ENCODE peak calls at places on chromosomes 1 and 21, in five cellular contexts. W, Y, I, F and M are unnamed samples. For H3K36me3, the result is how much of the 10 kb centered on the place peaks cover.

GRCh38 chr1:205849619-205850355 is at the start of gene PM20D1:
- DNase-seq in W (peak), Y (peak), I (peak), F (peak), M (peak)

GRCh38 chr1:209879539-209879938 is 51.8 kb downstream of the UTP25 start:
- DNase-seq in W (no peak), Y (no peak), I (no peak), F (peak), M (no peak)

GRCh38 chr1:117826551-117827078 is 102.8 kb downstream of the GDAP2 start:
- DNase-seq in W (no peak), Y (peak), I (no peak), F (peak), M (no peak)

GRCh38 chr1:155218854-155219591 is 10.5 kb downstream of the MTX1 start:
- DNase-seq in W (no peak), Y (peak), I (peak), F (peak), M (no peak)

GRCh38 chr1:171738921-171739320 is 2.9 kb downstream of the VAMP4 start:
- DNase-seq in W (no peak), Y (no peak), I (no peak), F (no peak), M (no peak)

GRCh38 chr1:116515702-116516101 is 55.1 kb downstream of the CD58 start:
- DNase-seq in W (no peak), Y (no peak), I (no peak), F (no peak), M (no peak)

GRCh38 chr1:194378517-194378916 is 1192.1 kb upstream of the B3GALT2 start:
- DNase-seq in W (no peak), Y (peak), I (no peak), F (no peak), M (no peak)

GRCh38 chr1:243791586-243792267 is 58.3 kb downstream of the AKT3 start:
- DNase-seq in W (no peak), Y (peak), I (no peak), F (peak), M (no peak)

GRCh38 chr1:111904478-111905218 is 84.8 kb downstream of the KCND3 start:
- DNase-seq in W (no peak), Y (no peak), I (no peak), F (no peak), M (no peak)

GRCh38 chr1:29811247-29811646 is 574.9 kb downstream of the PTPRU start:
- DNase-seq in W (no peak), Y (no peak), I (no peak), F (no peak), M (no peak)

GRCh38 chr1:224500802-224501201 is 66.2 kb upstream of the WDR26 start:
- DNase-seq in W (no peak), Y (no peak), I (no peak), F (no peak), M (no peak)

GRCh38 chr1:182460550-182460951 is 10.6 kb downstream of the RGSL1 start:
- DNase-seq in W (no peak), Y (peak), I (no peak), F (peak), M (no peak)

GRCh38 chr1:219580019-219580676 is 32.8 kb downstream of the ZC3H11B start:
- DNase-seq in W (no peak), Y (peak), I (no peak), F (no peak), M (no peak)

GRCh38 chr1:9821710-9822109 is 2.1 kb downstream of the CLSTN1 start:
- DNase-seq in W (no peak), Y (no peak), I (no peak), F (no peak), M (no peak)

GRCh38 chr1:9822490-9822889 is 1.3 kb downstream of the CLSTN1 start:
- DNase-seq in W (no peak), Y (peak), I (peak), F (no peak), M (no peak)

GRCh38 chr1:9823943-9824701 is at the start of gene CLSTN1:
- DNase-seq in W (peak), Y (peak), I (peak), F (peak), M (peak)

GRCh38 chr1:9823693-9823942 is 147 bp downstream of the CLSTN1 start:
- DNase-seq in W (no peak), Y (no peak), I (peak), F (no peak), M (no peak)

DNA sequence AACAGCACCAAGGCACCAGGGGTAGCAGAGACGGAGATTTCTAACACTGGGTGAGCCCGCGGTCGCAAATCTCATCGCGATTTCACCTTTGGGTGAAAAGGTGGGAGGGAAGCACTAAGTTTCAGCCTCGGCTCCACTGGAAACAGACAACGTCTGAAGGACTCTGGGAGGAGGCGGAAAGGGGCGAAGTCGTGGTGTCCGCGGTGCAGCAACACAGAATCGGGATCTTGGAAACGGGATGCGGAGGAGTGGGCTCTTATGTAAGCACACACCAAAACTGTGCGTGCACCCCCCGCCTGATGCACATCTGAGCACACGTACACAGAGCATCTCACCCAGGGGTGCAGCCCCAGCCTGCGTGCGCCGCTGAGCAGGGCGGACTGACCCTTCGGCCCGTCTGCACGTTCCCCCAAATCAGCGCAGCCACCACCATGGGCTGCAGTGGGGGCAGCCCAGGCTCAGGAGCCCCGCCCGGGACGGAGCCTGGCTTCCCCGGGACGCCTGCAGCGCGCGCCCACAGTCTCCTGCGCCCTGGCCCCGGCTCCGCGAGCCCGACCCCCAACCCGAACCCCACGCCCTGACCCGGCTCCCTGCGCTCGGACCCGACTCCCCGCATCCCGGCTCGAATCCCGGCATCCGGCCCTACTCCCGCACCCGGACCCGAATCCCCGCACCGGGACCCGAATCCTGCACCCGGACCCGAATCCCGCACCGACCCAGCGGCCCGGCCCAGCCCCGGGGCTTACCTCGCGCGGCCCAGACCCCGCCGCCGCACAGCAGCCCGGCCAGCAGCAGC is 670 bp downstream of the CLSTN1 start:
- DNase-seq in W (no peak), Y (no peak), I (peak), F (peak), M (no peak)
- TF ChIP-seq CTCF in W (no peak), Y (no peak), I (no peak), F (no peak), M (no peak)

GRCh38 chr1:168234846-168235547 is 9.2 kb downstream of the SFT2D2 start:
- DNase-seq in W (no peak), Y (peak), I (peak), F (peak), M (no peak)

GRCh38 chr1:168235937-168236336 is 10.1 kb downstream of the SFT2D2 start:
- DNase-seq in W (no peak), Y (no peak), I (no peak), F (no peak), M (no peak)

GRCh38 chr1:168235548-168235885 is 9.7 kb downstream of the SFT2D2 start:
- DNase-seq in W (no peak), Y (no peak), I (no peak), F (peak), M (no peak)

DNA sequence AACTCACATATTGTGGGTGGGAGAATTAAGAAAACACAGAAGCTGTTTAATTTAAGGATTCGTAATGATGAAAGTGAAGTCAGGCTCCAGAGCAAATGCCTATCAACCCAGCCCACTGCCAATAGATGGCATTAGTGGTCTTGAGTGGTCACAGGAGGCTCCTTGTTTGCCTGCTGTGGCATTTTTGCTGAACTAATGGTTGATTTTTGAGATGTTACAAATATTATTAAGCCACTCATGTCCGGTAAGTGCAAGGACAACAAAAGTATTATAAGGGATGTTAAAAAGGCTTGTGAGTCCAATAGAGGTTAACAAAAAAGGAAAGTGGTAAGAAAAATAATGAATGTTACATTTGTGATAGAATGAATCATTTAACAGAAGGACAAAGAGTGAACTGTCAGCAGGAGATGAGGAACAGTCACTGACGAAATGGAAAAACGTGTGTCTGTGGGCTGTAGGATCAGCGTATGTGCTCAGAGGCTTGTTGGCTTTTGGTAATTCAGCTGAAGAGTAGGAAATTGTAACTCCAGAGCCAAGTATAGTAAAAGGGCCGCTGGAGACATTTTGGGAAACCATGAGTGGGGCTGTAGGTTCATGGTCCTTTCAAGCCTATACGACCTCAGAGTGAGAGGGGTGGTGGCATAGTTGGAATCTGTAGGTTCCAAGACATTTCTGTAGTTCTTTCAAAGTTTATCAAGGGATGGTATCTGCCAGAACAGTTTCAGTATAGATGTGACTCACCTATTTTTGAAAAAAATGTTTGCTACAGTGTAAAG is 11.2 kb downstream of the SFT2D2 start:
- DNase-seq in W (no peak), Y (no peak), I (no peak), F (peak), M (no peak)
- H3K27ac ChIP-seq in W (peak), Y (no peak), I (no peak), F (peak), M (no peak)

GRCh38 chr1:150466964-150467363 is 20.3 kb upstream of the TARS2 start:
- DNase-seq in W (no peak), Y (no peak), I (no peak), F (no peak), M (no peak)
- H3K36me3 ChIP-seq in W (under half), Y (under half), I (under half), F (half or more), M (under half)

GRCh38 chr1:110176299-110176956 is 26.1 kb downstream of the SLC6A17 start:
- DNase-seq in W (no peak), Y (no peak), I (no peak), F (peak), M (no peak)

GRCh38 chr1:110172001-110172400 is 21.7 kb downstream of the SLC6A17 start:
- DNase-seq in W (no peak), Y (no peak), I (no peak), F (no peak), M (no peak)

GRCh38 chr1:110174961-110175360 is 24.7 kb downstream of the SLC6A17 start:
- DNase-seq in W (no peak), Y (no peak), I (no peak), F (no peak), M (no peak)

GRCh38 chr1:110171134-110171733 is 20.9 kb downstream of the SLC6A17 start:
- DNase-seq in W (no peak), Y (no peak), I (no peak), F (no peak), M (no peak)

GRCh38 chr1:110173466-110174117 is 23.3 kb downstream of the SLC6A17 start:
- DNase-seq in W (no peak), Y (no peak), I (no peak), F (no peak), M (no peak)
- TF ChIP-seq CTCF in W (no peak), Y (no peak), I (no peak), F (no peak), M (no peak)

DNA sequence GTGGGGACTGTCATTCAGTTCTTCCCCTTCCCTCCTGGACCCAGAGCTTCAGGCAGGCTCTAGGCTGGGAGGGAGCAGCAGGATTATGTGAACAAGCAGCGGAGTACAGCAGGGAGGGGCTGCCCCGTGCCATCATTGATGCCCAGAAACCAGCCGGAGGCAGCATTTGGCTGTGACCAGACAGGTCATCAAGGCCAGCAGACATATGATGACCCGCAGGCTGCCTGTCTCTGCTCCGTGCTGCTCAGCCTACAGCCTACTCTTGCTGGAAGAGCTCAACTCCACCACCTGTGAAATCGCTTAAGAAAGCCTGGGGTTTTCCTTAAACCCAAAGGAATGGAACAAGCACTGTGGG is 4.9 kb downstream of the KLHL21 start:
- DNase-seq in W (no peak), Y (no peak), I (no peak), F (no peak), M (no peak)
- H3K27ac ChIP-seq in W (peak), Y (no peak), I (no peak), F (peak), M (peak)

GRCh38 chr1:41698916-41699860 is 214.7 kb upstream of the EDN2 start:
- DNase-seq in W (no peak), Y (peak), I (peak), F (no peak), M (no peak)
- H3K36me3 ChIP-seq in W (under half), Y (under half), I (under half), F (under half), M (under half)

GRCh38 chr1:4594286-4594991 is 60.0 kb upstream of the AJAP1 start:
- DNase-seq in W (no peak), Y (no peak), I (no peak), F (no peak), M (no peak)
- TF ChIP-seq CTCF in W (no peak), Y (no peak), I (no peak), F (no peak), M (no peak)

GRCh38 chr1:93991269-93991668 is 82.0 kb upstream of the GCLM start:
- DNase-seq in W (no peak), Y (no peak), I (no peak), F (peak), M (no peak)

GRCh38 chr1:93992190-93992589 is 83.0 kb upstream of the GCLM start:
- DNase-seq in W (no peak), Y (no peak), I (no peak), F (no peak), M (peak)

GRCh38 chr1:93990010-93990409 is 80.8 kb upstream of the GCLM start:
- DNase-seq in W (no peak), Y (no peak), I (no peak), F (no peak), M (peak)

GRCh38 chr1:93993731-93994130 is 84.5 kb upstream of the GCLM start:
- DNase-seq in W (no peak), Y (no peak), I (no peak), F (peak), M (no peak)

DNA sequence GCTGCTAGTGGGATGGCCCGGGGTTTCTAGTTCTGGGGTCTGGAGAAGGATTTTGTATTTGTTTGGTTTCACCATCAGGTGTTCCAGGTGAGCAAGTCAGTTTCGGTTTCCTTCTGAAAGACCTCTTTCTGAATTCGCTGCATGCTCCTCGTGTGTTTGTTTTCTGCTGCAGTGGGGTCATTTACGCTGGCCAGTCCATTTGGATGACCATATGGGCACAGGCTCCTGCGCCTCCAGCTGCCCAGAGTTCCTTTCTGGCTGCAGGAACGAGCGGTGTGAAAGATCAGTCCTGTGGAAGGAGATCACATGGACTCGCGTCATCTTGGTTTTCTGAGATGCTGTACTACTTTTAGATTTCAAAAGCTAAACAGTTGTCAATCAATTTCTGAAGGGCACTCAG is 83.7 kb upstream of the GCLM start:
- DNase-seq in W (no peak), Y (no peak), I (peak), F (no peak), M (peak)
- H3K27ac ChIP-seq in W (no peak), Y (no peak), I (peak), F (no peak), M (no peak)

DNA sequence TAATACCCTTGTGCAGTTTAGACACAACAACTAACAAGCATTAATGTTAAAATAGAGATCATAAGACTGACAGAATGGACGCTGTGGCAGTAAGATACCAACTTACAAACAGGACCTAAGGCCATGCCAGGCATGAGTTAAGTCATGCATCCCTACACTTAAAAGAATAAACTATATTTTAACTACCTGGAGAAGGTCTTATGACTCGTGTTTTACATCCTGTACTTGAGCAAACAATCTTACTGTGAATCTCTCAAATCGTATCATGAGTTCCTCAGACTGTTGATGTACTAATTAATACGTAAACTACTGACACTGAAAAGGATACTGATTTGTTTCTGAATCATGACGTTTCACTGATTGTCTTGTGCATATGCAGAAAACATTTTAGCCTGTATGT is 2.0 kb upstream of the RSPH1 start:
- DNase-seq in W (no peak), Y (no peak), I (no peak), F (no peak), M (no peak)
- H3K36me3 ChIP-seq in W (under half), Y (under half), I (under half), F (under half), M (under half)